ENCODE peak calls at places on chromosomes 5 and 9, in four cellular contexts. One of them, this sample, is unnamed.

GRCh38 chr5:20335978-20336377 is 348.0 kb upstream of the CDH18 start:
- DNase-seq in HCT116: no peak
- DNase-seq in HepG2: no peak
- DNase-seq in SK-N-SH: no peak
- DNase-seq in this sample: no peak

GRCh38 chr9:27714388-27714787 is 141.1 kb upstream of the C9orf72 start:
- DNase-seq in HCT116: no peak
- DNase-seq in HepG2: no peak
- DNase-seq in SK-N-SH: peak; percentile 23
- DNase-seq in this sample: no peak

GRCh38 chr5:134136221-134136631 is 21.7 kb downstream of the TCF7 start:
- DNase-seq in HCT116: no peak
- DNase-seq in HepG2: no peak
- DNase-seq in SK-N-SH: no peak
- DNase-seq in this sample: no peak

GRCh38 chr5:123223906-123224305 is 134.9 kb downstream of the PRDM6 start:
- DNase-seq in HCT116: no peak
- DNase-seq in HepG2: no peak
- DNase-seq in SK-N-SH: no peak
- DNase-seq in this sample: no peak

GRCh38 chr5:53059281-53059680 is 50.3 kb downstream of the MOCS2 start:
- DNase-seq in HCT116: no peak
- DNase-seq in HepG2: no peak
- DNase-seq in SK-N-SH: no peak
- DNase-seq in this sample: no peak

GRCh38 chr5:135186662-135187522 is 152.9 kb upstream of the PITX1 start:
- DNase-seq in HCT116: no peak
- DNase-seq in HepG2: no peak
- DNase-seq in SK-N-SH: no peak
- DNase-seq in this sample: peak; percentile 63

GRCh38 chr5:67875637-67876036 is 339.9 kb upstream of the PIK3R1 start:
- DNase-seq in HCT116: no peak
- DNase-seq in HepG2: no peak
- DNase-seq in SK-N-SH: no peak
- DNase-seq in this sample: no peak

GRCh38 chr9:134670042-134670525 is 28.5 kb downstream of the COL5A1 start:
- DNase-seq in HCT116: no peak
- DNase-seq in HepG2: no peak
- DNase-seq in SK-N-SH: no peak
- DNase-seq in this sample: no peak

GRCh38 chr9:22813520-22813919 is 366.9 kb downstream of the DMRTA1 start:
- DNase-seq in HCT116: no peak
- DNase-seq in HepG2: peak; percentile 2
- DNase-seq in SK-N-SH: peak; percentile 1
- DNase-seq in this sample: no peak

GRCh38 chr5:178870411-178870810 is 10.7 kb downstream of the ZNF354B start:
- DNase-seq in HCT116: no peak
- DNase-seq in HepG2: no peak
- DNase-seq in SK-N-SH: no peak
- DNase-seq in this sample: no peak

GRCh38 chr5:178869577-178869976 is 9.8 kb downstream of the ZNF354B start:
- DNase-seq in HCT116: no peak
- DNase-seq in HepG2: no peak
- DNase-seq in SK-N-SH: no peak
- DNase-seq in this sample: no peak

GRCh38 chr5:178866946-178867345 is 7.2 kb downstream of the ZNF354B start:
- DNase-seq in HCT116: no peak
- DNase-seq in HepG2: no peak
- DNase-seq in SK-N-SH: no peak
- DNase-seq in this sample: no peak

GRCh38 chr5:178872302-178872701 is 12.5 kb downstream of the ZNF354B start:
- DNase-seq in HCT116: no peak
- DNase-seq in HepG2: no peak
- DNase-seq in SK-N-SH: no peak
- DNase-seq in this sample: no peak
- TF ChIP-seq CTCF in HCT116: no peak
- TF ChIP-seq CTCF in HepG2: no peak
- TF ChIP-seq CTCF in SK-N-SH: no peak
- TF ChIP-seq CTCF in this sample: no peak

DNA sequence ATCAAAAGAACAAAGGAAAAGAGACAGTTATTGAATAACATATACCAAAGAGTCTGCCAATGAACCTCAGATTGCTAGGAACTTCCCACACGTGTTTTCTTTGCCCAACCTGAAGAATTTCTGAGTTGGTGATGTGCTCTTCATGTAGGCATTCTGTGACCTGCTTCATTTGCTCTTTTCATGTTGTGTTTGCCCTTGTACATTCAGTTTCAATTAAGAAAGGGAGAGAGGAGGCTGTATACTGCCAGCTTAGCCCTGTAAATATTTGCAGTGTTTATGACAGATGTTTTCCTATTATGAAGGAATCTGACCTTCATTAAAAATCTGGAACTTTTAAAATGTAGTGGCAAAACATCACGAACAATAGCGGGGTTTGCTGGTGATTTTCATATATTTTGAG is 168.5 kb downstream of the GAS1 start:
- DNase-seq in HCT116: no peak
- DNase-seq in HepG2: no peak
- DNase-seq in SK-N-SH: no peak
- DNase-seq in this sample: no peak
- TF ChIP-seq ELF1 in HCT116: no peak
- TF ChIP-seq ELF1 in HepG2: no peak
- TF ChIP-seq ELF1 in SK-N-SH: no peak
- TF ChIP-seq ELF1 in this sample: no peak

GRCh38 chr5:121870489-121870888 is 18.8 kb downstream of the FTMT start:
- DNase-seq in HCT116: peak; percentile 4
- DNase-seq in HepG2: no peak
- DNase-seq in SK-N-SH: no peak
- DNase-seq in this sample: no peak
- TF ChIP-seq CTCF in HCT116: peak; percentile 28
- TF ChIP-seq CTCF in HepG2: peak; percentile 26
- TF ChIP-seq CTCF in SK-N-SH: peak; percentile 48
- TF ChIP-seq CTCF in this sample: no peak

DNA sequence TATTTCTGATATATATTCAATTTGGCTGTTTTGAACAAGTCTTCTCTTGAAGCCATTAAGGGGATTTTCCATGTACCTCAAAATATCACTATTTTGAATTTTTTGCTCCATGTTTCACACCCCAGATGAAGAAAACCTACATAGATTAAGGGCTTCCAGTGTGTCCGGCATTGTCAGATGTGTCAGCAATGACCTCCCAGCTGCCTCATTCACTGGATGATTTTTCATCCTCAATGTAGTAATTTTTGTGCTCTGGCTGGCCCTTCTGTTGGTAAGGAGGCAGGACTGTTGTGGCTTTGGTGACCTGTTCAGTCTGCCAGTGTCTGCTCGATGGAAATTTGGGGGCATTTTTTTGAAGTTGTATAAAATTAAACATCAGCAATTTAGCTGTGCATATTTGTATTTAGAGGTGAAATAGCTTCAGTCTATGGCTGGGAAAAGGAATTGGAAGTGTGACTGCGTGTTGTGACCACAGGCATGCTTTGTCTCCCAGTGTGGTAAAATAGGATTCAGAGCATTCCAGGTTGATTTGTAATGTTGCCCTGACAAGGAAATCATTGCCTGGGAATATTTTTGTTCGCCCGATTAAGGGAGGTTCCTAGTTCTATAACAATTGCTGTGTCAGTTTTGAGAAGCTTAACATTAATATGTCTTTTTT is 312.4 kb downstream of the ARHGEF28 start:
- DNase-seq in HCT116: peak; percentile 51
- DNase-seq in HepG2: no peak
- DNase-seq in SK-N-SH: no peak
- DNase-seq in this sample: no peak
- TF ChIP-seq ELF1 in HCT116: no peak
- TF ChIP-seq ELF1 in HepG2: no peak
- TF ChIP-seq ELF1 in SK-N-SH: no peak
- TF ChIP-seq ELF1 in this sample: no peak

GRCh38 chr9:85716031-85716877 is 25.5 kb downstream of the AGTPBP1 start:
- DNase-seq in HCT116: no peak
- DNase-seq in HepG2: no peak
- DNase-seq in SK-N-SH: no peak
- DNase-seq in this sample: no peak
- TF ChIP-seq CTCF in HCT116: peak; percentile 49
- TF ChIP-seq CTCF in HepG2: no peak
- TF ChIP-seq CTCF in SK-N-SH: peak; percentile 37
- TF ChIP-seq CTCF in this sample: no peak

This sample was measured in K562.